ENCODE peak calls at places on chromosomes 13 and 19, in five cellular contexts. P is endothelial cell of umbilical vein, T is keratinocyte, G is neural progenitor cell, C is OCI-LY7. X is an unnamed sample.

GRCh38 chr19:44848805-44849457 is 2.8 kb downstream of the NECTIN2 start:
- DNase-seq in C (no peak), P (peak; percentile 24), T (no peak), G (peak; percentile 67), X (no peak)

GRCh38 chr19:7385062-7385461 is 36.3 kb downstream of the ARHGEF18 start:
- DNase-seq in P (no peak), C (no peak), G (no peak), T (no peak), X (no peak)

GRCh38 chr19:39494661-39495060 is 4.1 kb upstream of the DLL3 start:
- DNase-seq in P (no peak), G (no peak), T (no peak), C (no peak), X (peak; percentile 43)

GRCh38 chr13:30307194-30307965 is at the start of gene KATNAL1:
- DNase-seq in T (no peak), P (peak; percentile 82), C (peak; percentile 85), G (peak; percentile 90), X (peak; percentile 89)

GRCh38 chr13:101417043-101417406 is 717 bp upstream of the NALCN start:
- DNase-seq in G (peak; percentile 9), T (no peak), C (no peak), P (no peak), X (peak; percentile 80)

GRCh38 chr13:92676246-92676645 is 550.4 kb upstream of the GPC6 start:
- DNase-seq in T (no peak), G (no peak), C (no peak), P (no peak), X (no peak)

GRCh38 chr19:12295191-12295590 is 508 bp upstream of the ZNF44 start:
- DNase-seq in T (no peak), C (no peak), P (no peak), G (no peak), X (peak; percentile 44)

GRCh38 chr13:99626461-99627082 is 125.3 kb downstream of the TM9SF2 start:
- DNase-seq in G (peak; percentile 18), C (no peak), P (no peak), T (no peak), X (no peak)

GRCh38 chr13:27500806-27501534 is 50.6 kb upstream of the MTIF3 start:
- DNase-seq in G (no peak), T (no peak), P (no peak), C (no peak), X (no peak)

GRCh38 chr19:5580116-5580515 is 12.4 kb upstream of the TINCR start:
- DNase-seq in C (no peak), P (no peak), G (no peak), T (no peak), X (peak; percentile 73)

GRCh38 chr19:39087907-39088686 is 3.9 kb downstream of the ACP7 start:
- DNase-seq in P (no peak), C (no peak), T (no peak), G (no peak), X (no peak)

GRCh38 chr13:62747629-62748028 is 1332.0 kb upstream of the PCDH20 start:
- DNase-seq in P (no peak), G (no peak), T (no peak), C (no peak), X (no peak)

GRCh38 chr19:18021121-18021755 is 13.3 kb downstream of the ARRDC2 start:
- DNase-seq in P (peak; percentile 97), G (no peak), C (no peak), T (no peak), X (peak; percentile 97)

GRCh38 chr19:18014197-18014596 is 6.2 kb downstream of the ARRDC2 start:
- DNase-seq in G (no peak), T (no peak), C (no peak), P (no peak), X (peak; percentile 50)

GRCh38 chr19:18020212-18021067 is 12.5 kb downstream of the ARRDC2 start:
- DNase-seq in P (peak; percentile 82), C (no peak), G (no peak), T (no peak), X (peak; percentile 93)

GRCh38 chr19:18013621-18014111 is 5.7 kb downstream of the ARRDC2 start:
- DNase-seq in T (no peak), G (peak; percentile 39), P (no peak), C (no peak), X (peak; percentile 35)

DNA sequence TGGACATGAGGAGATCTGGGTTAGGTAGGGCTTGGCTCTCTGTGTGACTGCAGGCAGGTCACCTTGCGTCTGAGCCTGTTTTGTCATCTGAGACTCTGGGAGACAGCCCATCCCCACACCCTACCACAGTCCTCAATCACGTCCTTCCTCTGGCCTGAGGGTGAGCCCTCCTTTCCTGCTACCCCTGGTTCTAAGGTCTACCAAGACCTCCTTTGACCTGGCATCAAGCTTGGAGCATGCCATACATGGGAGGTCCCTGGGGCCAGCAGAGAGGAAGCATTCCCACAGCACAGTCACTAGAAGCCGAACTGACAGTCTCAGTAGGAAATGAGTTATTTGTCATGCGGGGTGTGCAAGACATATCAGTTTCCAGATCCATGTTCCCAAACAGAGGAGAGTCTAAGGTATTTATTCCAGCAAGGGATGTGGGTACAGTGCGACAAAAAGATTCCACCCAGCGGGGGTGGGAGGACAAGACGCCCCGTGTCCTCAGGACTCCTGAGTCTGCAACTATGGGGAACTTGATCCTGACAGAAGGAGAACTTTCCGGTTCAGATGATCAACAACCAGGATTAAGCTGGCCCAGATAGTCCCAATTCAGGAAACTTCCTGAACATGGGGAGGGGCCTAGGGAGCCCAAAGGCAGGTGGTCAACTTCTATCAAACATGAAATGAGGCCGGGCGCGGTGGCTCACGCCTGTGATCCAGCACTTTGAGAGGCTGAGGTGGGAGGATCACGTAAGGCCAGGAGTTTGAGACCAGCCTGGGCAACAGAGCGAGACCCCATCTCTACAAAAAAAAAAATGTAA is 9.5 kb downstream of the ARRDC2 start:
- DNase-seq in C (no peak), G (no peak), T (no peak), P (peak; percentile 79), X (peak; percentile 81)
- H2AFZ ChIP-seq in C (no peak overlapping the region), G (no peak overlapping the region), T (no peak overlapping the region), P (peak overlapping the region; percentile 12), X (peak overlapping the region; percentile 86)

GRCh38 chr13:113448885-113449692 is 4.2 kb downstream of the ADPRHL1 start:
- DNase-seq in G (no peak), C (peak; percentile 100), P (no peak), T (peak; percentile 89), X (peak; percentile 87)
- H2AFZ ChIP-seq in G (no peak overlapping the region), C (no peak overlapping the region), P (peak overlapping the region; percentile 76), T (peak overlapping the region; percentile 97), X (peak overlapping the region; percentile 91)

DNA sequence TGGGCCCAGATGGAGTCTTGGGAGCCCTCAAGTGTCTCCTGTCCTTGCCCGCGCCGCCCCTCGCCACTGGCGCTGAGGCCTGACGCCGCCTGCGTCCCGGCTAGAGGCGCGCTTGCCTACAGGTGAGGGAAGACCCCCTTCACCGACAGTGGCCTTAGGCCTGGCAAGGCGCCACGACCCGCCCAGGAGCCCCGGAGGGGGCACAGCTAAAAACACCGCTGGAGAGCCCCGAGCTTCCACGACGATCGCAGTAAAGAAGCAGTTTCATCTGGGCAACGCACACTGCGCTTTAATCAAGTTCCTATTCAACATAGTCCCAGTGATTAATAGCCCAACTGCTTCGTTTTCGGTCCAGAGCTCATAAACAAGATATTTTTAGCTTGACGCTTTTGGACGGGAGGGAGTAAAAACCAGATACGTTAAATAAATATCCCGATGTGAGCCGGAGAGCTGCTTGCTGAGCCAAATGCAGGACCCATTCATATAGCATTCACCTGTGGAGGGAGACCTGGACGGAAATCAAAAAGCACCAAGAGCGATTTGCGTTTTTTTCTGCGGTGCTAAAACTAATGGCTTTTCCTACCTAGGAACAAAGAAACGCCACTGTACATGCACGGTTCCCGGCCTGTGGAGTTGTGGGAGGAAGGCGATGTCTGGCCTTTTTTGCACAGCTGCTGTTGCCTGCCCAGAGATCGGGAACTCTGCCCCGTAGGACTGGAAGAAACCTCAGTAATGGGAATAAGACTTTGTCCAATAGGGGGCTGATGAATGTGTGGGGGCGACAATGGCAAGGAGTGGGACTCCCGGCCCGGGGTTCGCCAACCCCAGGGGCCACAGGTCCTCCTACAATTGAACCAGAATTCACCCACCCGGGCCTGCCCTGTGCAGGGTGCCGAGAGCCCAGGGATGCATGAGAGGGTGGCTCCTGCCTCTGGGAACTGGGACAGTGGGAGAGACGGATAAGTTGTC is 1.7 kb upstream of the CEBPA start:
- DNase-seq in T (no peak), P (no peak), C (no peak), G (no peak), X (peak; percentile 87)
- H2AFZ ChIP-seq in T (peak overlapping the region; percentile 68), P (no peak overlapping the region), C (no peak overlapping the region), G (peak overlapping the region; percentile 78), X (no peak overlapping the region)

GRCh38 chr13:33526718-33527117 is 241.2 kb upstream of the STARD13 start:
- DNase-seq in P (no peak), T (no peak), G (no peak), C (no peak), X (no peak)
- H2AFZ ChIP-seq in P (peak overlapping the region; percentile 20), T (peak overlapping the region; percentile 39), G (no peak overlapping the region), C (peak overlapping the region; percentile 97), X (peak overlapping the region; percentile 38)

DNA sequence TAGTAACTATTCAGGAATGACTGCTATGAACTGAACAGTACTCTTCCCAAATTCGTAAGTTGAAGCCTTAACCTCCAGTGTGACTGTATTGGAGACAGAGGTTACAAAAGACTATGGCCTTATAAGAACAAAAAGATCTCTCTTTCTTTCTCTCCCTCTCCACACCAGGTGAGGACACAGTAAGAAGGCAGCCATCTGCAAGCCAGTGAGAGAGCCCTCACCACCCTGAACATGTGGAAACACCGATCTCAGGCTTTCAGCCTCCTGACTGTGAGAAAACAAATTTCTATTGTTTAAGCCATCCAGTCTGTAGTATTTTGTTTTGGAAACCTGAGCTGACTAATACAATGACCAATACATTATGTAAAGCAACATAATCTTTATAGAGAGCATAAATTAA is 888.9 kb downstream of the SLITRK1 start:
- DNase-seq in G (peak; percentile 4), T (no peak), C (no peak), P (no peak), X (no peak)
- H2AFZ ChIP-seq in G (peak overlapping the region; percentile 71), T (no peak overlapping the region), C (no peak overlapping the region), P (no peak overlapping the region), X (no peak overlapping the region)

X was measured in osteoblast.